ENCODE peak calls at places on chromosomes 12 and 14, in five cellular contexts. K is right cardiac atrium, L is prostate gland, C is PC-3, X is uterus. A is an unnamed sample. For H3K4me1, the result is how much of the 10 kb centered on the place peaks cover.

GRCh38 chr14:87461704-87462103 is 531.3 kb downstream of the GALC start:
- DNase-seq in X (no peak), K (no peak), L (no peak), C (no peak), A (no peak)

GRCh38 chr14:72617391-72618011 is 276.4 kb downstream of the DPF3 start:
- DNase-seq in K (peak), L (no peak), X (no peak), C (no peak), A (no peak)

GRCh38 chr12:22874151-22874550 is 249.2 kb downstream of the ETNK1 start:
- DNase-seq in C (no peak), X (no peak), L (no peak), K (no peak), A (no peak)

GRCh38 chr14:27427796-27428195 is 830.0 kb upstream of the NOVA1 start:
- DNase-seq in L (no peak), C (peak), X (no peak), K (no peak), A (no peak)

GRCh38 chr12:119235352-119235751 is 56.6 kb downstream of the HSPB8 start:
- DNase-seq in K (no peak), L (no peak), C (no peak), X (no peak), A (no peak)

GRCh38 chr12:32437095-32437515 is 37.7 kb downstream of the FGD4 start:
- DNase-seq in L (no peak), C (peak), X (no peak), K (no peak), A (no peak)

GRCh38 chr12:108375986-108376663 is 37.0 kb upstream of the CMKLR1 start:
- DNase-seq in K (no peak), L (no peak), X (no peak), C (no peak), A (no peak)

GRCh38 chr14:51304428-51304827 is 64.4 kb downstream of the TMX1 start:
- DNase-seq in X (no peak), C (no peak), K (no peak), L (no peak), A (no peak)

GRCh38 chr14:22554706-22555572 is 34.1 kb downstream of the DAD1 start:
- DNase-seq in K (no peak), C (no peak), L (no peak), X (no peak), A (no peak)

GRCh38 chr14:22556990-22557623 is 31.9 kb downstream of the DAD1 start:
- DNase-seq in K (peak), C (peak), L (peak), X (peak), A (peak)

GRCh38 chr14:22557846-22558220 is 31.2 kb downstream of the DAD1 start:
- DNase-seq in L (no peak), C (no peak), K (no peak), X (no peak), A (no peak)

GRCh38 chr14:22555573-22556011 is 33.4 kb downstream of the DAD1 start:
- DNase-seq in K (no peak), L (no peak), X (no peak), C (peak), A (no peak)

GRCh38 chr14:22556021-22556989 is 32.7 kb downstream of the DAD1 start:
- DNase-seq in K (peak), C (peak), X (peak), L (peak), A (peak)
- H3K4me3 ChIP-seq in K (no peak), C (peak), X (peak), L (no peak), A (no peak)

GRCh38 chr14:68678471-68678870 is 114.4 kb downstream of the ZFP36L1 start:
- DNase-seq in K (no peak), C (no peak), L (no peak), X (no peak), A (no peak)
- H3K4me1 ChIP-seq in K (under half), C (under half), L (under half), X (under half), A (under half)

GRCh38 chr14:99666533-99666932 is 17.6 kb upstream of the CYP46A1 start:
- DNase-seq in K (no peak), L (no peak), X (no peak), C (no peak), A (no peak)

GRCh38 chr14:99662846-99663245 is 17.9 kb downstream of the HHIPL1 start:
- DNase-seq in K (no peak), C (no peak), X (no peak), L (no peak), A (no peak)

GRCh38 chr14:99667045-99667444 is 17.1 kb upstream of the CYP46A1 start:
- DNase-seq in L (no peak), C (no peak), K (no peak), X (no peak), A (no peak)

GRCh38 chr14:99664636-99665273 is 19.3 kb upstream of the CYP46A1 start:
- DNase-seq in X (no peak), L (no peak), C (no peak), K (no peak), A (no peak)

GRCh38 chr14:99663716-99664635 is 19.0 kb downstream of the HHIPL1 start:
- DNase-seq in L (no peak), X (no peak), C (no peak), K (no peak), A (no peak)
- H3K4me3 ChIP-seq in L (no peak), X (no peak), C (no peak), K (no peak), A (no peak)

GRCh38 chr14:92789457-92790089 is 4.5 kb upstream of the GOLGA5 start:
- DNase-seq in K (no peak), C (no peak), L (no peak), X (no peak), A (no peak)
- H3K4me1 ChIP-seq in K (under half), C (under half), L (under half), X (under half), A (under half)